ENCODE peak calls at places on chromosomes 1 and 21, in six cellular contexts. One of them, this sample, is unnamed.

GRCh38 chr1:89487972-89488371 is 36.7 kb upstream of the LRRC8B start:
- DNase-seq in Caki2: no peak
- DNase-seq in NCI-H2029: no peak
- DNase-seq in HT1080: no peak
- DNase-seq in aorta: no peak
- DNase-seq in SHP77: no peak
- DNase-seq in this sample: no peak

GRCh38 chr1:7086106-7086505 is 300.9 kb downstream of the CAMTA1 start:
- DNase-seq in Caki2: no peak
- DNase-seq in NCI-H2029: no peak
- DNase-seq in HT1080: no peak
- DNase-seq in aorta: peak
- DNase-seq in SHP77: no peak
- DNase-seq in this sample: no peak

GRCh38 chr1:99645699-99646531 is at the start of gene PALMD:
- DNase-seq in Caki2: peak
- DNase-seq in NCI-H2029: peak
- DNase-seq in HT1080: peak
- DNase-seq in aorta: peak
- DNase-seq in SHP77: peak
- DNase-seq in this sample: no peak

GRCh38 chr1:164805399-164805798 is 246.4 kb downstream of the PBX1 start:
- DNase-seq in Caki2: no peak
- DNase-seq in NCI-H2029: no peak
- DNase-seq in HT1080: no peak
- DNase-seq in aorta: no peak
- DNase-seq in SHP77: no peak
- DNase-seq in this sample: no peak

GRCh38 chr21:26843912-26844257 is 1.3 kb downstream of the ADAMTS1 start:
- DNase-seq in Caki2: peak
- DNase-seq in NCI-H2029: no peak
- DNase-seq in HT1080: no peak
- DNase-seq in aorta: no peak
- DNase-seq in SHP77: no peak
- DNase-seq in this sample: no peak

GRCh38 chr1:77121503-77121902 is 97.7 kb downstream of the PIGK start:
- DNase-seq in Caki2: no peak
- DNase-seq in NCI-H2029: no peak
- DNase-seq in HT1080: no peak
- DNase-seq in aorta: no peak
- DNase-seq in SHP77: no peak
- DNase-seq in this sample: no peak

GRCh38 chr1:111852216-111852615 is 96.5 kb downstream of the DDX20 start:
- DNase-seq in Caki2: no peak
- DNase-seq in NCI-H2029: no peak
- DNase-seq in HT1080: no peak
- DNase-seq in aorta: no peak
- DNase-seq in SHP77: no peak
- DNase-seq in this sample: no peak

GRCh38 chr1:145926706-145927072 is 595 bp downstream of the RBM8A start:
- DNase-seq in Caki2: no peak
- DNase-seq in NCI-H2029: no peak
- DNase-seq in HT1080: peak
- DNase-seq in aorta: no peak
- DNase-seq in SHP77: no peak
- DNase-seq in this sample: no peak

GRCh38 chr1:116806245-116806644 is 52.0 kb downstream of the CD2 start:
- DNase-seq in Caki2: no peak
- DNase-seq in NCI-H2029: no peak
- DNase-seq in HT1080: no peak
- DNase-seq in aorta: no peak
- DNase-seq in SHP77: no peak
- DNase-seq in this sample: no peak

GRCh38 chr1:22471078-22471477 is 19.4 kb downstream of the ZBTB40 start:
- DNase-seq in Caki2: no peak
- DNase-seq in NCI-H2029: no peak
- DNase-seq in HT1080: no peak
- DNase-seq in aorta: no peak
- DNase-seq in SHP77: no peak
- DNase-seq in this sample: no peak

GRCh38 chr1:145828368-145829016 is 4.5 kb downstream of the POLR3C start:
- DNase-seq in Caki2: no peak
- DNase-seq in NCI-H2029: no peak
- DNase-seq in HT1080: no peak
- DNase-seq in aorta: no peak
- DNase-seq in SHP77: no peak
- DNase-seq in this sample: no peak

GRCh38 chr1:87953109-87953508 is 624.4 kb downstream of the LMO4 start:
- DNase-seq in Caki2: no peak
- DNase-seq in NCI-H2029: no peak
- DNase-seq in HT1080: no peak
- DNase-seq in aorta: no peak
- DNase-seq in SHP77: no peak
- DNase-seq in this sample: no peak

GRCh38 chr1:208855403-208855802 is 611.2 kb upstream of the PLXNA2 start:
- DNase-seq in Caki2: no peak
- DNase-seq in NCI-H2029: no peak
- DNase-seq in HT1080: no peak
- DNase-seq in aorta: no peak
- DNase-seq in SHP77: no peak
- DNase-seq in this sample: peak

GRCh38 chr1:205933672-205934618 is 9.3 kb downstream of the SLC26A9 start:
- DNase-seq in Caki2: peak
- DNase-seq in NCI-H2029: no peak
- DNase-seq in HT1080: peak
- DNase-seq in aorta: peak
- DNase-seq in SHP77: no peak
- DNase-seq in this sample: no peak

GRCh38 chr1:8816831-8817412 is 518 bp downstream of the RERE start:
- DNase-seq in Caki2: peak
- DNase-seq in NCI-H2029: no peak
- DNase-seq in HT1080: peak
- DNase-seq in aorta: peak
- DNase-seq in SHP77: no peak
- DNase-seq in this sample: peak

GRCh38 chr1:117574206-117574835 is 31.5 kb upstream of the TENT5C start:
- DNase-seq in Caki2: no peak
- DNase-seq in NCI-H2029: peak
- DNase-seq in HT1080: no peak
- DNase-seq in aorta: no peak
- DNase-seq in SHP77: no peak
- DNase-seq in this sample: no peak

This sample was measured in GM12891.